ENCODE peak calls at places on chromosomes 6 and 20, in nine cellular contexts. V, Y, N, R, I, D, U, P and Q are unnamed samples.

GRCh38 chr6:5213851-5214507 is 46.8 kb downstream of the LYRM4 start:
- DNase-seq in D (no peak), R (no peak), N (no peak), U (peak), P (no peak), V (peak), Y (no peak), I (no peak), Q (no peak)

GRCh38 chr20:58709013-58709702 is 16.6 kb downstream of the NPEPL1 start:
- DNase-seq in N (no peak), Y (no peak), D (no peak), R (no peak), I (no peak), P (no peak), V (no peak), U (no peak), Q (no peak)

GRCh38 chr20:2688041-2688591 is 4.5 kb upstream of the EBF4 start:
- DNase-seq in N (peak), V (peak), P (peak), U (peak), D (peak), Y (peak), R (no peak), I (peak), Q (no peak)

GRCh38 chr6:168154263-168154917 is 75.4 kb upstream of the FRMD1 start:
- DNase-seq in Y (no peak), R (no peak), U (no peak), D (no peak), N (no peak), P (no peak), V (no peak), I (no peak), Q (no peak)

GRCh38 chr6:89731924-89732568 is 87.5 kb downstream of the MDN1 start:
- DNase-seq in U (no peak), R (no peak), V (no peak), I (no peak), P (no peak), D (no peak), Y (no peak), N (no peak), Q (no peak)

GRCh38 chr6:168201383-168201782 is 118.2 kb downstream of the DACT2 start:
- DNase-seq in I (no peak), P (no peak), N (peak), U (no peak), Y (no peak), R (no peak), D (no peak), V (no peak), Q (no peak)

GRCh38 chr6:133697666-133698065 is 191.2 kb upstream of the TCF21 start:
- DNase-seq in Y (no peak), D (no peak), V (no peak), U (no peak), P (no peak), R (no peak), I (no peak), N (peak), Q (no peak)

GRCh38 chr6:38326837-38327236 is 312.9 kb downstream of the BTBD9 start:
- DNase-seq in V (no peak), Y (no peak), I (no peak), N (no peak), R (no peak), D (no peak), P (no peak), U (no peak), Q (no peak)

GRCh38 chr20:50299325-50299629 is 108.6 kb downstream of the CEBPB start:
- DNase-seq in V (no peak), N (no peak), I (no peak), D (no peak), R (no peak), Y (no peak), U (no peak), P (no peak), Q (no peak)

DNA sequence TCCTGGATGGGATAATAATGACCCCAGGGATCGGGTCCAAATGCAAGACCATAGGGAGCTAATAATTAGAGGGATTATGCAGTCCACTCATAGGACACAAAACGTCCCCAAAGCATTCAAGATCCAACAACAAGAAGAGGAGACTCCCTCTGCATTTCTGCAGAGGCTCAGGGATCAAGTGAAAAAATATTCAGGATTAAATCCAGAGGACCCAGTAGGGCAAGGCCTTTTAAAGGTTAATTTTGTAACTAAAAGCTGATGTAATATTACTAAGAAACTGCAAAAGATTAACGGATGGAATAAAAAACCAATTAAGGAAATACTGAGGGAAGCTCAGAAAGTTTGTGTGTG is 22.2 kb downstream of the HLA-A start:
- DNase-seq in Y (no peak), D (no peak), P (no peak), I (no peak), V (no peak), R (no peak), U (no peak), N (no peak), Q (no peak)
- H3K4me3 ChIP-seq in Y (no peak), D (peak), P (peak), I (peak), V (no peak), R (peak), U (no peak), N (peak), Q (peak)

GRCh38 chr6:142444388-142444787 is 142.6 kb downstream of the ADGRG6 start:
- DNase-seq in I (no peak), V (no peak), U (peak), P (no peak), R (no peak), N (no peak), D (no peak), Y (no peak), Q (no peak)

GRCh38 chr6:142440603-142441293 is 138.9 kb downstream of the ADGRG6 start:
- DNase-seq in I (no peak), N (no peak), R (no peak), U (no peak), D (no peak), P (no peak), Y (no peak), V (no peak), Q (no peak)

GRCh38 chr6:142444800-142445405 is 143.1 kb downstream of the ADGRG6 start:
- DNase-seq in R (no peak), I (no peak), U (no peak), D (no peak), P (no peak), V (no peak), N (no peak), Y (no peak), Q (no peak)

GRCh38 chr6:142441716-142442115 is 139.9 kb downstream of the ADGRG6 start:
- DNase-seq in Y (no peak), V (no peak), N (no peak), I (no peak), R (no peak), U (no peak), P (no peak), D (no peak), Q (no peak)

DNA sequence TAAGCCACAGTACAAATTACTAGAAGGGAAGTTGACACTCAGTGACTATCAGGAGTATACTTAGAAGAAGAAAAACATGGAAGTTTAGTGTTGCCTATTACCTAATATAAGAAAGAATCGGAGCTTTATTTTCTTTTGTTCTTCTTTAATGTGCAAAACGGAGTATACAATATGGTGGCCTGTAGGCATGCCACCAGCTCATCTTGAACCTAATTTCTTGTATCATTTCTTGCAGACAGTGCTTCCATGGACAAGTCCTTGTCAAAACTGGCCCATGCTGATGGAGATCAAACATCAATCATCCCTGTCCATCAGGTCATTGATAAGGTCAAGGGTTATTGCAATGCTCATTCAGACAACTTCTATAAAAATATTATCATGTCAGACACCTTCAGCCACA is 141.3 kb downstream of the ADGRG6 start:
- DNase-seq in U (no peak), N (no peak), I (no peak), V (no peak), P (no peak), Y (no peak), R (no peak), D (no peak), Q (no peak)
- TF ChIP-seq CTCF in U (no peak), N (no peak), I (no peak), V (no peak), P (no peak), Y (no peak), R (no peak), D (no peak), Q (no peak)

DNA sequence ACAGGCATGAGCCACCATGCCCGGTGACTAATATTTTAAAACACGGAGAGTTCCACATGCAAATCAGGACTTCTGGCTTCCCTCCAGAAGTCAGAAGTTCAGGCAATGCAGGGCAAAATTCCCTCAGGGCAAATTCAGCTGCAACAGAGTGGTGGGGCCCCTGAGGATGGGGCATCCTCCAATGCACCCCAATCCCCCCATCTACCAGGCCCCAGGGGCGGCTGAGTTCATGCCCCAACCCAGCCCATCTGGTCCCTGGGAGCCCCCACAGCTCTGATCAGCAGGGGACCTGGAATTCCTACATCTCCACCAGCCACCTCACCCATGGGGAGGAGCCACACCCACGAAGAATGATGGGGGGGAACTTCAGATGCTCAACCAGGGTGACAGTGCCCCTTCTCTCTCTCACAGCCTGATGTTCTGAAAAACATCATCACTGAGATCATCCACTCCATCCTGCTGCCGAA is 22.6 kb downstream of the BPIFB1 start:
- DNase-seq in V (no peak), I (no peak), U (peak), P (no peak), R (no peak), Y (peak), D (no peak), N (no peak), Q (peak)
- H3K4me3 ChIP-seq in V (no peak), I (no peak), U (no peak), P (no peak), R (no peak), Y (no peak), D (no peak), N (no peak), Q (no peak)

DNA sequence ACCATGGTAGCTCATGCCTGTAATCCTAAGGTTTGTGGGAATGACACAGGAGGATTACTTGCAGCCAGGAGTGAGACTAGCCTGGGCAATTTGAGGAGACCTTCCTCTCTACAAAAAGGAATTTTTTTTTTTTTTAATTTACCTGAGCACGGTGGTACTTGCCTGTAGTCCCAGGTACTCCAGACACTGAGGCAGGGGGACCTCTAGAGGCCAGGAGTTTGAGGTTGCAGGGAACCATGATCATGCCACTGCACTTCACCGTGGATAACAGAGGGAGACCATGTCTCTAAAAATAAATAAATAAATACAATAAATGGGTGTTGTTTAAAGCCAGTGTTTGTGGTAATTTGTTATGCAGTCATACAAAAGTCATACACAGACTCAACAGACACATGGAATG is 2.4 kb upstream of the HLA-F start:
- DNase-seq in U (no peak), I (peak), V (no peak), D (peak), N (no peak), R (no peak), Y (peak), P (no peak), Q (no peak)
- TF ChIP-seq CTCF in U (no peak), I (peak), V (no peak), D (peak), N (peak), R (no peak), Y (no peak), P (no peak), Q (no peak)